ENCODE peak calls at places on chromosomes 12 and 14, in four cellular contexts. W is breast epithelium, S is A549, O is dorsolateral prefrontal cortex. K is an unnamed sample.

GRCh38 chr12:46555379-46555778 is 182.8 kb upstream of the SLC38A2 start:
- DNase-seq in O (no peak), S (no peak), W (no peak), K (no peak)

GRCh38 chr12:6314776-6315175 is 4.3 kb downstream of the PLEKHG6 start:
- DNase-seq in S (peak), W (no peak), O (no peak), K (no peak)

GRCh38 chr12:15590180-15590826 is 198.9 kb downstream of the EPS8 start:
- DNase-seq in O (peak), W (peak), S (peak), K (no peak)

GRCh38 chr12:82565982-82566381 is 120.7 kb upstream of the TMTC2 start:
- DNase-seq in W (no peak), O (no peak), S (no peak), K (no peak)

GRCh38 chr12:30877110-30877875 is 49.3 kb upstream of the TSPAN11 start:
- DNase-seq in W (no peak), S (no peak), O (no peak), K (no peak)

GRCh38 chr12:85468356-85469157 is 188.5 kb downstream of the ALX1 start:
- DNase-seq in S (peak), O (peak), W (peak), K (no peak)

GRCh38 chr14:90777830-90778467 is 38.3 kb downstream of the TTC7B start:
- DNase-seq in S (no peak), O (no peak), W (no peak), K (no peak)

GRCh38 chr12:11477110-11477509 is 81.7 kb upstream of the PRB2 start:
- DNase-seq in O (no peak), S (no peak), W (no peak), K (no peak)

GRCh38 chr14:89794096-89794495 is 160.4 kb downstream of the EFCAB11 start:
- DNase-seq in S (no peak), O (no peak), W (no peak), K (no peak)

GRCh38 chr12:63362166-63362565 is 211.2 kb upstream of the AVPR1A start:
- DNase-seq in W (no peak), S (no peak), O (no peak), K (no peak)

GRCh38 chr12:21528953-21529352 is 2.9 kb downstream of the SPX start:
- DNase-seq in W (no peak), O (no peak), S (no peak), K (no peak)

GRCh38 chr14:99415496-99416281 is 65.0 kb downstream of the SETD3 start:
- DNase-seq in S (peak), W (no peak), O (peak), K (peak)

GRCh38 chr12:53483225-53483978 is 15.9 kb downstream of the MAP3K12 start:
- DNase-seq in S (no peak), O (no peak), W (no peak), K (no peak)

GRCh38 chr12:2052861-2053674 is at the start of gene CACNA1C:
- DNase-seq in W (peak), O (peak), S (peak), K (no peak)

GRCh38 chr12:42027537-42027936 is 117.1 kb downstream of the GXYLT1 start:
- DNase-seq in O (no peak), S (no peak), W (no peak), K (no peak)

GRCh38 chr14:102293784-102294183 is 11.2 kb downstream of the MOK start:
- DNase-seq in O (no peak), S (no peak), W (no peak), K (no peak)

GRCh38 chr14:95185452-95186392 is 28.4 kb upstream of the DICER1 start:
- DNase-seq in O (no peak), S (no peak), W (no peak), K (peak)

GRCh38 chr12:79402626-79403025 is 288.1 kb downstream of the PAWR start:
- DNase-seq in O (no peak), S (no peak), W (no peak), K (no peak)

GRCh38 chr14:58488550-58488949 is 61.0 kb downstream of the KIAA0586 start:
- DNase-seq in W (no peak), O (no peak), S (no peak), K (peak)

GRCh38 chr12:125878483-125878882 is 813.2 kb downstream of the AACS start:
- DNase-seq in O (no peak), S (no peak), W (no peak), K (no peak)

GRCh38 chr12:57048423-57048822 is 1.5 kb downstream of the MYO1A start:
- DNase-seq in O (no peak), S (no peak), W (no peak), K (no peak)

GRCh38 chr12:21456291-21456780 is 18.9 kb downstream of the PYROXD1 start:
- DNase-seq in W (no peak), S (no peak), O (no peak), K (peak)

GRCh38 chr14:81138429-81138828 is 82.3 kb downstream of the GTF2A1 start:
- DNase-seq in W (no peak), S (no peak), O (no peak), K (no peak)

GRCh38 chr14:73759183-73759713 is 45.1 kb upstream of the PNMA1 start:
- DNase-seq in W (no peak), O (no peak), S (no peak), K (no peak)

GRCh38 chr12:121933522-121934317 is 15.3 kb downstream of the CFAP251 start:
- DNase-seq in O (no peak), W (no peak), S (no peak), K (peak)

GRCh38 chr12:123242083-123242904 is 9.1 kb downstream of the MTRFR start:
- DNase-seq in O (no peak), S (no peak), W (no peak), K (no peak)

GRCh38 chr12:56897844-56898341 is 36.3 kb downstream of the SDR9C7 start:
- DNase-seq in W (no peak), S (no peak), O (no peak), K (no peak)

GRCh38 chr14:63045234-63045611 is at the start of gene KCNH5:
- DNase-seq in W (no peak), S (peak), O (peak), K (no peak)

GRCh38 chr14:69625299-69626131 is 14.1 kb downstream of the SUSD6 start:
- DNase-seq in S (no peak), W (no peak), O (peak), K (peak)

GRCh38 chr14:87131879-87132278 is 861.1 kb downstream of the GALC start:
- DNase-seq in O (peak), S (no peak), W (no peak), K (no peak)

GRCh38 chr14:104925941-104926609 is 1.4 kb downstream of the PLD4 start:
- DNase-seq in O (no peak), W (no peak), S (no peak), K (no peak)

GRCh38 chr14:105739331-105740102 is 213.1 kb downstream of the TMEM121 start:
- DNase-seq in W (no peak), S (no peak), O (no peak), K (no peak)

GRCh38 chr12:29051221-29051620 is 97.9 kb upstream of the FAR2 start:
- DNase-seq in W (no peak), O (no peak), S (no peak), K (no peak)

GRCh38 chr14:77369280-77369679 is 7.6 kb downstream of the TMED8 start:
- DNase-seq in S (no peak), W (no peak), O (no peak), K (no peak)

GRCh38 chr14:105494606-105494929 is 3.5 kb downstream of the TEDC1 start:
- DNase-seq in W (no peak), S (no peak), O (no peak), K (no peak)

GRCh38 chr12:111596985-111597730 is 2.0 kb downstream of the ATXN2 start:
- DNase-seq in O (peak), S (peak), W (peak), K (peak)

GRCh38 chr14:100592461-100592871 is 5.2 kb upstream of the BEGAIN start:
- DNase-seq in O (no peak), S (no peak), W (no peak), K (no peak)

GRCh38 chr12:9106610-9107541 is 8.8 kb downstream of the A2M start:
- DNase-seq in S (no peak), W (no peak), O (no peak), K (no peak)
- TF ChIP-seq CTCF in S (no peak), W (no peak), O (no peak), K (no peak)

GRCh38 chr12:59078027-59078426 is 157.7 kb upstream of the LRIG3 start:
- DNase-seq in W (no peak), S (no peak), O (no peak), K (no peak)

GRCh38 chr12:59077153-59077930 is 157.0 kb upstream of the LRIG3 start:
- DNase-seq in W (peak), O (no peak), S (no peak), K (no peak)

GRCh38 chr12:59079029-59079428 is 158.7 kb upstream of the LRIG3 start:
- DNase-seq in W (no peak), O (no peak), S (no peak), K (no peak)

GRCh38 chr12:59080101-59080500 is 159.8 kb upstream of the LRIG3 start:
- DNase-seq in S (no peak), W (no peak), O (no peak), K (no peak)

GRCh38 chr12:59079472-59079871 is 159.2 kb upstream of the LRIG3 start:
- DNase-seq in W (no peak), O (no peak), S (no peak), K (no peak)
- H3K4me3 ChIP-seq in W (no peak), O (no peak), S (no peak), K (no peak)

DNA sequence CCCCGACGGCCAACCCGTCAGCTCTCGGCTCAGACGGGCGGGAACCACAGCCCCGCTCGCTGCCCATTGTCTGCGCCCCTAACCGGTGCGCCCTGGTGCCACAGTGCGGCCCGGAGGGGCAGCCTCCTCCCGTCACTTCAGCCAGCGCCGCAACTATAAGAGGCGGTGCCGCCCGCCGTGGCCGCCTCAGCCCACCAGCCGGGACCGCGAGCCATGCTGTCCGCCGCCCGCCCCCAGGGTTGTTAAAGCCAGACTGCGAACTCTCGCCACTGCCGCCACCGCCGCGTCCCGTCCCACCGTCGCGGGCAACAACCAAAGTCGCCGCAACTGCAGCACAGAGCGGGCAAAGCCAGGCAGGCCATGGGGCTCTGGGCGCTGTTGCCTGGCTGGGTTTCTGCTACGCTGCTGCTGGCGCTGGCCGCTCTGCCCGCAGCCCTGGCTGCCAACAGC is at the start of gene WNT1:
- DNase-seq in S (no peak), O (no peak), W (no peak), K (no peak)
- TF ChIP-seq CTCF in S (peak), O (no peak), W (no peak), K (no peak)

DNA sequence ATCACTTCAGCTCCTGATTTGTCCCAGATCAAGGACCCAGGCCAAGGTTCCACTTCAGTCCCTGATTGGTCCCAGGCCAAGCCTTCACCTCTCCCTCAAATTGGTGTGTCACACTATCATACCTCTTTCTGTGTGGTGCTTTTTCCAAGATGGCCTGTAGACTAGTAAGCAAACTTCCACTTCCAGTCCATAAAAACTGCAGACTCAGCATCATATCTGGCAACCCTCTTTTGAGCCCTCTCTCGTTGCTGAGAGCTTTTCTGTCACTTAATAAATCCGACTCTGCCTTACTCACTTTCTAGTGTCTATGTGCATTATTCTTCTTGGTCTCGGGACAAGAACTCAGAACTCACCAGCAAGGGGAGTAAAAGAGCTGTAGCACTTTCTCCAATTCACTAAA is 1395.1 kb downstream of the LRFN5 start:
- DNase-seq in S (no peak), O (no peak), W (no peak), K (no peak)
- H3K4me3 ChIP-seq in S (no peak), O (no peak), W (no peak), K (no peak)

GRCh38 chr12:47818007-47818376 is 1.7 kb downstream of the HDAC7 start:
- DNase-seq in O (no peak), W (no peak), S (no peak), K (no peak)
- TF ChIP-seq CTCF in O (no peak), W (no peak), S (no peak), K (no peak)

DNA sequence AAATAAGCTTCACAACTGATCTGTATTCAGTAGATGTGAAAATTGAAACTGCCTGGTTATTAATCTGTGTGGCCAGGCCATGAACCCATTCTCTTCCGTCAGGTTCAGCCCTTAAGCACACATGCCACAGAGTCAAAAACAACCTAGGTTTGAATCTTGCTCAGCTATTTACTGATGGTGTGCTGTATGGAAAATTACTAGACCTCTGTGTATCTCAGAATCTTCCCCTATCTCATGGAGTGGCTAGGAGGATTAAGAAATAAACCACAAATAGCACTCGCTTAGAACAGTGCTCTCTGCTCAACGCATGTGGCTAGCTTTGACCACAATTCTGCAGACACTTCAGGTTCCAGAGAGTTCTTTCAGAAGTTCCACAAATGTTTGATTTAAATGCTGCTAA is 240.7 kb upstream of the PLEKHG7 start:
- DNase-seq in S (no peak), W (no peak), O (no peak), K (no peak)
- H3K4me3 ChIP-seq in S (no peak), W (no peak), O (no peak), K (no peak)